ENCODE peak calls at places on chromosomes 4 and X, in four cellular contexts. H is smooth muscle cell of the brain vasculature, E is IMR-90, W is GM12892. F is an unnamed sample.
A peak's percentile ranks its signal among the peaks of the same experiment; 100 is the strongest.

GRCh38 chr4:87270144-87270543 is 49.7 kb upstream of the KLHL8 start:
- DNase-seq in H (peak; percentile 18), W (no peak), E (peak; percentile 52), F (peak; percentile 23)

GRCh38 chr4:165415910-165416309 is 37.1 kb downstream of the CPE start:
- DNase-seq in H (no peak), W (no peak), E (no peak), F (no peak)

GRCh38 chr4:145679991-145680455 is at the start of gene C4orf51:
- DNase-seq in W (no peak), E (peak; percentile 75), H (no peak), F (peak; percentile 13)

GRCh38 chrX:130163350-130163851 is 2.2 kb downstream of the AIFM1 start:
- DNase-seq in W (no peak), H (no peak), E (no peak), F (no peak)

GRCh38 chr4:156568479-156568878 is 403.1 kb downstream of the PDGFC start:
- DNase-seq in H (no peak), E (no peak), W (no peak), F (peak; percentile 0)

GRCh38 chr4:37802068-37802666 is 24.3 kb upstream of the PGM2 start:
- DNase-seq in W (no peak), H (no peak), E (peak; percentile 60), F (peak; percentile 48)

GRCh38 chr4:112726041-112726440 is 89.1 kb downstream of the LARP7 start:
- DNase-seq in E (no peak), H (no peak), W (no peak), F (no peak)

GRCh38 chrX:132058050-132058449 is 34.9 kb downstream of the STK26 start:
- DNase-seq in W (no peak), H (no peak), E (no peak), F (no peak)

GRCh38 chr4:95949136-95949765 is 109.4 kb downstream of the PDHA2 start:
- DNase-seq in W (no peak), H (no peak), E (no peak), F (no peak)

GRCh38 chr4:122542411-122543236 is 78.2 kb downstream of the IL21 start:
- DNase-seq in E (peak; percentile 65), W (no peak), H (no peak), F (no peak)

GRCh38 chr4:124279741-124280140 is 432.8 kb downstream of the ANKRD50 start:
- DNase-seq in E (no peak), W (no peak), H (no peak), F (peak; percentile 69)

GRCh38 chr4:109921384-109921808 is 8.7 kb downstream of the EGF start:
- DNase-seq in H (no peak), E (peak; percentile 86), W (no peak), F (no peak)

GRCh38 chr4:1187182-1187581 is 14.8 kb upstream of the SPON2 start:
- DNase-seq in W (no peak), H (no peak), E (peak; percentile 42), F (no peak)

GRCh38 chr4:121177238-121178137 is 13.4 kb upstream of the TNIP3 start:
- DNase-seq in H (no peak), E (no peak), W (no peak), F (no peak)

GRCh38 chr4:164116286-164116685 is 621.8 kb downstream of the TMA16 start:
- DNase-seq in H (no peak), W (no peak), E (no peak), F (no peak)

GRCh38 chr4:113809313-113809712 is 47.8 kb upstream of the CAMK2D start:
- DNase-seq in E (no peak), W (no peak), H (no peak), F (no peak)

GRCh38 chr4:106079616-106080015 is 184.3 kb downstream of the NPNT start:
- DNase-seq in W (no peak), H (no peak), E (no peak), F (no peak)